ENCODE peak calls at places on chromosomes 5 and 9, in six cellular contexts. S is activated T-cell treated with anti-CD3 and anti-CD28 coated beads, Interleukin-2, amount 50 U/mL, for 1 hour; O is T-helper 9 cell; F is pancreas; B is A549; T is heart left ventricle. U is an unnamed sample.

GRCh38 chr9:137305060-137305787 is 3.2 kb upstream of the NRARP start:
- DNase-seq in S (peak), O (peak), F (peak), B (no peak), T (peak), U (peak)

GRCh38 chr9:35728041-35728971 is 3.7 kb downstream of the TLN1 start:
- DNase-seq in S (no peak), O (no peak), F (no peak), B (no peak), T (peak), U (peak)

GRCh38 chr9:114864471-114864870 is 58.6 kb upstream of the TNFSF15 start:
- DNase-seq in S (no peak), O (no peak), F (no peak), B (no peak), T (no peak), U (no peak)

GRCh38 chr9:33818832-33819500 is 2.0 kb downstream of the UBE2R2 start:
- DNase-seq in S (no peak), O (no peak), F (no peak), B (no peak), T (no peak), U (no peak)

GRCh38 chr5:177553671-177554429 is 513 bp downstream of the FAM193B start:
- DNase-seq in S (peak), O (peak), F (peak), B (peak), T (peak), U (peak)

GRCh38 chr5:50724262-50724661 is 57.8 kb downstream of the PARP8 start:
- DNase-seq in S (no peak), O (no peak), F (no peak), B (no peak), T (no peak), U (no peak)

GRCh38 chr9:115225459-115226116 is 107.6 kb upstream of the TNC start:
- DNase-seq in S (no peak), O (no peak), F (no peak), B (no peak), T (no peak), U (no peak)

GRCh38 chr9:121700165-121700830 is 48.9 kb downstream of the DAB2IP start:
- DNase-seq in S (peak), O (no peak), F (peak), B (peak), T (peak), U (peak)

GRCh38 chr5:151315998-151316597 is 12.5 kb upstream of the SLC36A3 start:
- DNase-seq in S (peak), O (peak), F (peak), B (peak), T (peak), U (peak)

GRCh38 chr5:56876325-56876724 is 33.1 kb upstream of the SETD9 start:
- DNase-seq in S (no peak), O (no peak), F (no peak), B (no peak), T (no peak), U (no peak)

GRCh38 chr5:36679609-36680008 is 73.2 kb downstream of the SLC1A3 start:
- DNase-seq in S (no peak), O (no peak), F (no peak), B (no peak), T (no peak), U (no peak)

GRCh38 chr5:81164466-81164865 is 68.7 kb upstream of the CKMT2 start:
- DNase-seq in S (no peak), O (no peak), F (no peak), B (no peak), T (no peak), U (no peak)

GRCh38 chr5:56908942-56909293 is 478 bp upstream of the SETD9 start:
- DNase-seq in S (no peak), O (no peak), F (peak), B (no peak), T (peak), U (no peak)

GRCh38 chr5:108747111-108748009 is at the start of gene FER:
- DNase-seq in S (peak), O (peak), F (no peak), B (peak), T (peak), U (peak)

GRCh38 chr5:177447066-177447610 is 524 bp downstream of the PRR7 start:
- DNase-seq in S (peak), O (peak), F (peak), B (peak), T (no peak), U (peak)

GRCh38 chr5:173327084-173327947 is 898 bp downstream of the STC2 start:
- DNase-seq in S (no peak), O (no peak), F (peak), B (peak), T (no peak), U (no peak)

GRCh38 chr5:120457839-120458507 is 6.1 kb upstream of the PRR16 start:
- DNase-seq in S (peak), O (no peak), F (peak), B (no peak), T (peak), U (peak)

GRCh38 chr5:157265714-157266285 is at the start of gene CYFIP2:
- DNase-seq in S (peak), O (peak), F (peak), B (peak), T (peak), U (peak)

GRCh38 chr9:85332487-85332886 is 409.3 kb downstream of the AGTPBP1 start:
- DNase-seq in S (no peak), O (no peak), F (no peak), B (peak), T (no peak), U (no peak)

GRCh38 chr5:107484261-107484660 is 186.5 kb downstream of the EFNA5 start:
- DNase-seq in S (no peak), O (no peak), F (no peak), B (no peak), T (no peak), U (no peak)